ENCODE peak calls at places on chromosomes 2 and 18, in eight cellular contexts. One of them, this sample, is unnamed. For H3K9me3, the result is how much of the 10 kb centered on the place peaks cover.

GRCh38 chr2:119111115-119111975 is 47.2 kb downstream of the C1QL2 start:
- DNase-seq in A549: peak
- DNase-seq in GM23248: no peak
- DNase-seq in HepG2: no peak
- DNase-seq in SJSA1: no peak
- DNase-seq in AG04450: no peak
- DNase-seq in iPS DF 6.9: no peak
- DNase-seq in spleen: no peak
- DNase-seq in this sample: peak

GRCh38 chr2:29281585-29281984 is 166.4 kb downstream of the CLIP4 start:
- DNase-seq in A549: peak
- DNase-seq in GM23248: peak
- DNase-seq in HepG2: no peak
- DNase-seq in SJSA1: peak
- DNase-seq in AG04450: no peak
- DNase-seq in iPS DF 6.9: no peak
- DNase-seq in spleen: no peak
- DNase-seq in this sample: peak

GRCh38 chr2:16072638-16073290 is 132.4 kb downstream of the MYCN start:
- DNase-seq in A549: no peak
- DNase-seq in GM23248: no peak
- DNase-seq in HepG2: no peak
- DNase-seq in SJSA1: no peak
- DNase-seq in AG04450: no peak
- DNase-seq in iPS DF 6.9: no peak
- DNase-seq in spleen: no peak
- DNase-seq in this sample: no peak

GRCh38 chr2:1739322-1739957 is 4.9 kb downstream of the PXDN start:
- DNase-seq in A549: no peak
- DNase-seq in GM23248: no peak
- DNase-seq in HepG2: no peak
- DNase-seq in SJSA1: no peak
- DNase-seq in AG04450: no peak
- DNase-seq in iPS DF 6.9: no peak
- DNase-seq in spleen: no peak
- DNase-seq in this sample: no peak

GRCh38 chr2:72129676-72130340 is 17.9 kb downstream of the CYP26B1 start:
- DNase-seq in A549: no peak
- DNase-seq in GM23248: no peak
- DNase-seq in HepG2: no peak
- DNase-seq in SJSA1: no peak
- DNase-seq in AG04450: no peak
- DNase-seq in iPS DF 6.9: no peak
- DNase-seq in spleen: peak
- DNase-seq in this sample: no peak

GRCh38 chr2:106232633-106233032 is 38.5 kb upstream of the UXS1 start:
- DNase-seq in A549: no peak
- DNase-seq in GM23248: no peak
- DNase-seq in HepG2: no peak
- DNase-seq in SJSA1: no peak
- DNase-seq in AG04450: no peak
- DNase-seq in iPS DF 6.9: no peak
- DNase-seq in spleen: no peak
- DNase-seq in this sample: no peak

GRCh38 chr18:67359868-67360838 is 156.4 kb downstream of the DSEL start:
- DNase-seq in A549: peak
- DNase-seq in GM23248: peak
- DNase-seq in HepG2: peak
- DNase-seq in SJSA1: peak
- DNase-seq in AG04450: peak
- DNase-seq in iPS DF 6.9: no peak
- DNase-seq in spleen: no peak
- DNase-seq in this sample: peak

GRCh38 chr2:68829764-68830163 is 41.4 kb downstream of the BMP10 start:
- DNase-seq in A549: no peak
- DNase-seq in GM23248: no peak
- DNase-seq in HepG2: no peak
- DNase-seq in SJSA1: no peak
- DNase-seq in AG04450: no peak
- DNase-seq in iPS DF 6.9: no peak
- DNase-seq in spleen: no peak
- DNase-seq in this sample: no peak

GRCh38 chr2:156695595-156695994 is 259.4 kb downstream of the GPD2 start:
- DNase-seq in A549: no peak
- DNase-seq in GM23248: no peak
- DNase-seq in HepG2: no peak
- DNase-seq in SJSA1: no peak
- DNase-seq in AG04450: no peak
- DNase-seq in iPS DF 6.9: no peak
- DNase-seq in spleen: no peak
- DNase-seq in this sample: no peak

GRCh38 chr2:68365087-68365486 is at the start of gene PLEK:
- DNase-seq in A549: no peak
- DNase-seq in GM23248: no peak
- DNase-seq in HepG2: no peak
- DNase-seq in SJSA1: no peak
- DNase-seq in AG04450: no peak
- DNase-seq in iPS DF 6.9: no peak
- DNase-seq in spleen: peak
- DNase-seq in this sample: no peak

GRCh38 chr2:136874258-136874657 is 108.9 kb downstream of the THSD7B start:
- DNase-seq in A549: peak
- DNase-seq in GM23248: peak
- DNase-seq in HepG2: peak
- DNase-seq in SJSA1: no peak
- DNase-seq in AG04450: no peak
- DNase-seq in iPS DF 6.9: peak
- DNase-seq in spleen: no peak
- DNase-seq in this sample: peak

GRCh38 chr2:73176205-73176880 is 26.0 kb upstream of the NOTO start:
- DNase-seq in A549: no peak
- DNase-seq in GM23248: peak
- DNase-seq in HepG2: peak
- DNase-seq in SJSA1: no peak
- DNase-seq in AG04450: no peak
- DNase-seq in iPS DF 6.9: no peak
- DNase-seq in spleen: no peak
- DNase-seq in this sample: peak

GRCh38 chr2:110834134-110834827 is 101.9 kb downstream of the ACOXL start:
- DNase-seq in A549: no peak
- DNase-seq in GM23248: no peak
- DNase-seq in HepG2: no peak
- DNase-seq in SJSA1: no peak
- DNase-seq in AG04450: no peak
- DNase-seq in iPS DF 6.9: no peak
- DNase-seq in spleen: no peak
- DNase-seq in this sample: no peak

DNA sequence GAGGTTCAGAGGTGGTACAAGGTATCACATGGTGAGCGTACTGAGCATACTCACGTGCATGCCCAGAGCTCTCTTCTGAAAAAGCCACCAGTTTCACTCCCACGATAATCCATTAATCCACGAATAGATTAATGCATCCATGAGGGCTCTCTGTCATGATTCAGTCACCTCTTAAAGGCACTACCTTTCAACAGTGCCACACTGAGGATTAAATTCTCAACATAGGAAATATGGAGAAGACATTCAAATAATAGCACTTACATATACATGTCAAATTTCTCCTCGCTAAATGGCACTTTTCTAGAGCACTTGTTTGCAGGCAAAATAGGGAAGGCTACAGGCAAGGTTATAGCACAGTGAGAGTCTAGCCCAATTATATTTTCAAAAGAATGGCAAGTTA is 825.9 kb downstream of the TRIB2 start:
- DNase-seq in A549: no peak
- DNase-seq in GM23248: no peak
- DNase-seq in HepG2: no peak
- DNase-seq in SJSA1: no peak
- DNase-seq in AG04450: no peak
- DNase-seq in iPS DF 6.9: no peak
- DNase-seq in spleen: no peak
- DNase-seq in this sample: no peak
- H3K9me3 ChIP-seq in A549: under half
- H3K9me3 ChIP-seq in GM23248: under half
- H3K9me3 ChIP-seq in HepG2: half or more
- H3K9me3 ChIP-seq in SJSA1: under half
- H3K9me3 ChIP-seq in AG04450: under half
- H3K9me3 ChIP-seq in iPS DF 6.9: under half
- H3K9me3 ChIP-seq in spleen: under half
- H3K9me3 ChIP-seq in this sample: under half

DNA sequence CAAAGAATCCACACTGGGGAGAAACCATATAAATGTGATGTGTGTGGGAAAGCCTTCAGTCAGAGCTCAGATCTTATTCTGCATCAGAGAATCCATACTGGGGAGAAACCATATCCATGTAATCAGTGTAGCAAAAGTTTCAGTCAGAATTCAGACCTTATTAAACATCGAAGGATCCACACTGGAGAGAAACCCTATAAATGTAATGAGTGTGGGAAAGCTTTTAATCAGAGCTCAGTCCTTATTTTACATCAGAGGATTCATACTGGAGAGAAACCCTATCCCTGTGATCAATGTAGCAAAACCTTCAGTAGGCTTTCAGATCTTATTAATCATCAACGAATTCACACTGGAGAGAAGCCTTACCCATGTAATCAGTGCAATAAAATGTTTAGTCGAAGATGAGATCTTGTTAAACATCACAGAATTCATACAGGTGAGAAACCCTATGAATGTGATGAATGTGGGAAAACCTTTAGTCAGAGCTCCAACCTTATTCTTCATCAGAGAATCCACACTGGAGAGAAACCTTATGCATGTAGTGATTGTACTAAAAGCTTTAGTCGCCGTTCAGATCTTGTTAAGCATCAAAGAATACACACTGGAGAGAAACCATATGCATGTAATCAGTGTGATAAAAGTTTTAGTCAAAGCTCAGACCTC is 16.7 kb upstream of the ZSCAN30 start:
- DNase-seq in A549: no peak
- DNase-seq in GM23248: no peak
- DNase-seq in HepG2: no peak
- DNase-seq in SJSA1: no peak
- DNase-seq in AG04450: no peak
- DNase-seq in iPS DF 6.9: no peak
- DNase-seq in spleen: no peak
- DNase-seq in this sample: no peak
- H3K9me3 ChIP-seq in A549: half or more
- H3K9me3 ChIP-seq in GM23248: under half
- H3K9me3 ChIP-seq in HepG2: half or more
- H3K9me3 ChIP-seq in SJSA1: half or more
- H3K9me3 ChIP-seq in AG04450: under half
- H3K9me3 ChIP-seq in iPS DF 6.9: under half
- H3K9me3 ChIP-seq in spleen: half or more
- H3K9me3 ChIP-seq in this sample: half or more

GRCh38 chr2:64522843-64523428 is 1.2 kb upstream of the AFTPH start:
- DNase-seq in A549: peak
- DNase-seq in GM23248: peak
- DNase-seq in HepG2: peak
- DNase-seq in SJSA1: peak
- DNase-seq in AG04450: peak
- DNase-seq in iPS DF 6.9: no peak
- DNase-seq in spleen: no peak
- DNase-seq in this sample: peak

GRCh38 chr2:64526034-64526433 is 1.9 kb downstream of the AFTPH start:
- DNase-seq in A549: no peak
- DNase-seq in GM23248: no peak
- DNase-seq in HepG2: no peak
- DNase-seq in SJSA1: no peak
- DNase-seq in AG04450: no peak
- DNase-seq in iPS DF 6.9: no peak
- DNase-seq in spleen: no peak
- DNase-seq in this sample: no peak

GRCh38 chr2:64525323-64525625 is 1.1 kb downstream of the AFTPH start:
- DNase-seq in A549: no peak
- DNase-seq in GM23248: peak
- DNase-seq in HepG2: peak
- DNase-seq in SJSA1: no peak
- DNase-seq in AG04450: no peak
- DNase-seq in iPS DF 6.9: no peak
- DNase-seq in spleen: no peak
- DNase-seq in this sample: peak

GRCh38 chr2:64523667-64524603 is at the start of gene AFTPH:
- DNase-seq in A549: peak
- DNase-seq in GM23248: peak
- DNase-seq in HepG2: peak
- DNase-seq in SJSA1: peak
- DNase-seq in AG04450: peak
- DNase-seq in iPS DF 6.9: peak
- DNase-seq in spleen: peak
- DNase-seq in this sample: peak

DNA sequence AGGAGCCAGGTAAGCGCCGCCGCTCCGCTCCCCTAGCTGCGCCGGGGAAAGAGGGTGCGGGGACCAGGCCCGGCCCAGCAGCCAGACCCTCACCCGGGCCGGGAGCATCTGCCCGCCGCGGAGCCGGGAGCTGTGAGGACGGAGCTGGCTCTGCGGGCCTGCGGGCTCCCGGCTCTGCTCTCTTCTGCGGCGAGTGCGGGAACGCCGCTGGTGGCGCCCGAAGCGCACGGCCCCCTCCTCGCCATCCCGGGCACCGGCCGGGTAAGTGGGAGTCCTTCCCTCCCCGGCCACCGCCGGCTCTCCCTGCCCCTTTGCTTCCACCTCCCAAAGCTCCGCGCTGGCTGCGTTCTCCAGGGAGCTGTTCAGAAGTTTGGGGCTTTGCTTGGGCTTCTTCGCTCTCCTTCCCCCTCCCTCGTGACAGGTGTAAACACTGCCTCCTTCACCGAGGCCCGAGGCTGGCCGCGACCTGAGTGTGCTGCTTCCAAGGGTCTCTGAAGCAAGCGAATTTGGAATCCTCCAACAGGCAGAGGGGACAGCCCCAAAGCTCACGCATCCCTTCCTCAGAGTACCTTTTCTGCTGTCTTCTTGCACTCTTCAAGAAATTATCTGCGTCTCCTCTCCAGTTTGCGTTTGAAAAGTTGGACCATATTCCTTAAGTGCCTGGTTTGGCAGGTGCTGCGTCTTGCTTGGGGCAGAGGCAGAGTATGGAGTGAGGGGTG is 635 bp downstream of the AFTPH start:
- DNase-seq in A549: peak
- DNase-seq in GM23248: peak
- DNase-seq in HepG2: peak
- DNase-seq in SJSA1: no peak
- DNase-seq in AG04450: no peak
- DNase-seq in iPS DF 6.9: no peak
- DNase-seq in spleen: no peak
- DNase-seq in this sample: peak
- H3K9me3 ChIP-seq in A549: under half
- H3K9me3 ChIP-seq in GM23248: under half
- H3K9me3 ChIP-seq in HepG2: under half
- H3K9me3 ChIP-seq in SJSA1: under half
- H3K9me3 ChIP-seq in AG04450: under half
- H3K9me3 ChIP-seq in iPS DF 6.9: under half
- H3K9me3 ChIP-seq in spleen: under half
- H3K9me3 ChIP-seq in this sample: under half

DNA sequence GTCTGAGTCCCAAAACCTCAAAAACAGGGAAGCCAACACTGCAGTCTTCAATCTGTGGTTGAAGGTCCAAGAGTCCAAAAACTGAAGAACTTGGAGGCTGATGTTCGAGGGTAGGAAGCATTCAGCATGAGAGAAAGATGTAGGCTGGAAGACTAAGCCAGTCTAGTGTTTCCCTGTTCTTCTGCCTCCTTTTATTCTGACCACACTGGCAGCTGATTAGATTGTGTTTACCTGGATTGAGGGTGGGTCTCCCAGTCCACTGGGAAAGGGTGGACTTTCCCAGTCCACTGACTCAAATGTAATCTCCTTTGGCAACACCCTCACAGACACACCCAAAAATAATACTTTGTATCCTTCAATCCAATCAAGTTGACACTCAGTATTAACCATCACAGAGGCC is 27.5 kb upstream of the IL1B start:
- DNase-seq in A549: no peak
- DNase-seq in GM23248: no peak
- DNase-seq in HepG2: no peak
- DNase-seq in SJSA1: no peak
- DNase-seq in AG04450: no peak
- DNase-seq in iPS DF 6.9: no peak
- DNase-seq in spleen: no peak
- DNase-seq in this sample: no peak
- H3K9me3 ChIP-seq in A549: under half
- H3K9me3 ChIP-seq in GM23248: under half
- H3K9me3 ChIP-seq in HepG2: under half
- H3K9me3 ChIP-seq in SJSA1: under half
- H3K9me3 ChIP-seq in AG04450: under half
- H3K9me3 ChIP-seq in iPS DF 6.9: under half
- H3K9me3 ChIP-seq in spleen: under half
- H3K9me3 ChIP-seq in this sample: under half

This sample was measured in hepatocyte.